ENCODE peak calls at places on chromosomes 6 and 20, in four cellular contexts. One of them, this sample, is unnamed.

GRCh38 chr20:12891643-12892042 is 117.1 kb upstream of the SPTLC3 start:
- DNase-seq in kidney: no peak
- DNase-seq in AG10803: no peak
- DNase-seq in AG04449: no peak
- DNase-seq in this sample: no peak

GRCh38 chr6:151130329-151130728 is 109.4 kb upstream of the AKAP12 start:
- DNase-seq in kidney: no peak
- DNase-seq in AG10803: no peak
- DNase-seq in AG04449: no peak
- DNase-seq in this sample: no peak

GRCh38 chr6:36135053-36135731 is 4.9 kb downstream of the MAPK13 start:
- DNase-seq in kidney: no peak
- DNase-seq in AG10803: no peak
- DNase-seq in AG04449: no peak
- DNase-seq in this sample: no peak

GRCh38 chr6:103516336-103516735 is 1343.4 kb downstream of the HACE1 start:
- DNase-seq in kidney: no peak
- DNase-seq in AG10803: no peak
- DNase-seq in AG04449: no peak
- DNase-seq in this sample: no peak

GRCh38 chr6:105733556-105734162 is 330.8 kb upstream of the PREP start:
- DNase-seq in kidney: no peak
- DNase-seq in AG10803: peak
- DNase-seq in AG04449: no peak
- DNase-seq in this sample: no peak

GRCh38 chr6:70103798-70104197 is 199.1 kb downstream of the COL9A1 start:
- DNase-seq in kidney: no peak
- DNase-seq in AG10803: no peak
- DNase-seq in AG04449: no peak
- DNase-seq in this sample: no peak

GRCh38 chr20:31633339-31633914 is 4.3 kb upstream of the COX4I2 start:
- DNase-seq in kidney: no peak
- DNase-seq in AG10803: no peak
- DNase-seq in AG04449: no peak
- DNase-seq in this sample: no peak

GRCh38 chr6:75135447-75135846 is 70.4 kb downstream of the COL12A1 start:
- DNase-seq in kidney: no peak
- DNase-seq in AG10803: peak
- DNase-seq in AG04449: no peak
- DNase-seq in this sample: no peak

GRCh38 chr6:131803007-131803769 is 4.6 kb upstream of the ENPP1 start:
- DNase-seq in kidney: no peak
- DNase-seq in AG10803: no peak
- DNase-seq in AG04449: no peak
- DNase-seq in this sample: no peak

GRCh38 chr6:11773013-11773412 is 5.6 kb downstream of the ADTRP start:
- DNase-seq in kidney: no peak
- DNase-seq in AG10803: no peak
- DNase-seq in AG04449: no peak
- DNase-seq in this sample: no peak

GRCh38 chr6:166330612-166331011 is 11.7 kb downstream of the SFT2D1 start:
- DNase-seq in kidney: no peak
- DNase-seq in AG10803: no peak
- DNase-seq in AG04449: no peak
- DNase-seq in this sample: no peak

GRCh38 chr20:58192567-58192966 is 35.9 kb downstream of the ANKRD60 start:
- DNase-seq in kidney: no peak
- DNase-seq in AG10803: no peak
- DNase-seq in AG04449: no peak
- DNase-seq in this sample: no peak

GRCh38 chr6:7016238-7016637 is 91.5 kb upstream of the RREB1 start:
- DNase-seq in kidney: no peak
- DNase-seq in AG10803: no peak
- DNase-seq in AG04449: no peak
- DNase-seq in this sample: no peak

GRCh38 chr6:71510057-71510713 is 221.6 kb downstream of the OGFRL1 start:
- DNase-seq in kidney: no peak
- DNase-seq in AG10803: peak
- DNase-seq in AG04449: no peak
- DNase-seq in this sample: no peak

GRCh38 chr6:46325561-46326525 is 155.1 kb upstream of the ENPP5 start:
- DNase-seq in kidney: peak
- DNase-seq in AG10803: peak
- DNase-seq in AG04449: no peak
- DNase-seq in this sample: no peak

This sample was measured in CMK.